ENCODE peak calls at places on chromosomes 11 and 22, in eight cellular contexts. T is AG04450; R is CD8-positive, alpha-beta T cell; B is thoracic aorta; O is fibroblast of lung; K is heart right ventricle; L is dorsolateral prefrontal cortex; F is sigmoid colon. I is an unnamed sample. For H3K27me3, the result is how much of the 10 kb centered on the place peaks cover.

GRCh38 chr11:119509969-119510401 is 87.0 kb upstream of the THY1 start:
- DNase-seq in K (no peak), B (no peak), R (no peak), F (peak), O (peak), L (peak), T (peak), I (peak)

GRCh38 chr11:65224939-65225283 is 36.9 kb upstream of the POLA2 start:
- DNase-seq in F (peak), T (peak), K (no peak), L (no peak), O (peak), R (no peak), B (no peak), I (no peak)

GRCh38 chr11:108008656-108009496 is at the start of gene CUL5:
- DNase-seq in R (peak), K (peak), B (peak), L (peak), O (peak), F (peak), T (peak), I (peak)

GRCh38 chr11:84014539-84014938 is 728.4 kb upstream of the CCDC90B start:
- DNase-seq in K (no peak), F (no peak), T (no peak), B (no peak), L (no peak), R (no peak), O (no peak), I (no peak)

GRCh38 chr11:70587095-70587389 is 188.7 kb downstream of the CTTN start:
- DNase-seq in R (no peak), T (no peak), K (no peak), B (no peak), L (peak), O (no peak), F (no peak), I (no peak)

GRCh38 chr11:133927690-133928627 is 28.8 kb downstream of the IGSF9B start:
- DNase-seq in K (peak), T (peak), O (peak), L (peak), B (no peak), F (peak), R (peak), I (peak)

GRCh38 chr11:38392176-38392575 is 1794.1 kb upstream of the RAG2 start:
- DNase-seq in F (no peak), O (peak), K (no peak), B (no peak), L (no peak), R (no peak), T (peak), I (no peak)

GRCh38 chr22:35349704-35350538 is 31.0 kb upstream of the HMOX1 start:
- DNase-seq in R (no peak), B (no peak), T (no peak), K (no peak), O (peak), F (no peak), L (no peak), I (peak)

GRCh38 chr11:65136515-65137096 is 2.3 kb upstream of the SYVN1 start:
- DNase-seq in L (peak), T (no peak), K (no peak), F (no peak), O (no peak), B (no peak), R (no peak), I (peak)

GRCh38 chr11:130611791-130612251 is 163.4 kb downstream of the ADAMTS15 start:
- DNase-seq in L (no peak), R (no peak), T (no peak), B (no peak), O (peak), K (no peak), F (no peak), I (no peak)

GRCh38 chr22:39559456-39560105 is 11.0 kb upstream of the CACNA1I start:
- DNase-seq in O (no peak), B (no peak), L (no peak), K (no peak), T (no peak), R (no peak), F (no peak), I (no peak)

GRCh38 chr11:72821920-72822799 is 7.9 kb downstream of the ATG16L2 start:
- DNase-seq in T (peak), F (peak), B (peak), L (peak), O (peak), K (peak), R (peak), I (peak)
- H3K27ac ChIP-seq in T (no peak), F (peak), B (peak), L (peak), O (no peak), K (peak), R (no peak), I (peak)

DNA sequence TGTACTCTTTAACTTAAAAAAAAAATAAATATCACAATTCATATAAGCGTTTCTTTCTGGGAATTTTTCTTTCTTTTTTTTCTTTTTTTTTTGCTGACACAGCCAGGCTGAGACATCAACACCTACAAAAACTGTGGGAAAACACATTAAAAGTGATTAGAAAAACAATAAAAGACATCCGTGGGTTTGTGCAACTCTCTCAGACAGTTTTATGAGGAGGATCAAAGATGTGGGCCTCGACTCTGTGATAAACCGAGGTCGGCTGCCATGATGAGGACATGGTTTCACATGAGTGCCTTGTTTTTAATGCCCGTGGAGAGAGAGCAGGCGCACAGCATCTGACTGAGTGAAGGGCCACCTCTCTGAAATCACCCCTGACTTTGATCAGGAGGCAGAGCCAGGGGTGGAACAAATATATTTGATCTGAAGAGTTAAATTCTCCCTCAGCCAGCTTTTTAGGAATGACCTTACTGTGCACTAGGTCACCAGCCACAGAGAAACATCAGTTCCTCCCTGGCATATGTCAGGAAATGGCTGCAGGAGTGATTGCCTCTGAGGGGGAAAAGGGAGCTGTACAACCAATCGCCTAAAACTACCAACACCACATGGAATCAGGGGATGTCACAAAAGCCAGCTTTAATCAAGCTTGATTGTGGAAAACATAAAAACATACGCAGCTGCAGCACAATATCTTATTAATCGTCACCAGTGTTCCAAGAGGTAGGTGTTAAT is 164.8 kb downstream of the MAML2 start:
- DNase-seq in L (no peak), O (no peak), K (no peak), T (no peak), R (no peak), F (no peak), B (no peak), I (no peak)
- H3K4me3 ChIP-seq in L (no peak), O (no peak), K (no peak), T (no peak), R (no peak), F (no peak), B (no peak), I (no peak)

GRCh38 chr11:46279393-46280099 is 2.1 kb downstream of the CREB3L1 start:
- DNase-seq in L (peak), B (no peak), R (no peak), O (peak), K (peak), F (peak), T (no peak), I (peak)
- H3K27me3 ChIP-seq in L (under half), B (under half), R (under half), O (under half), K (under half), F (under half), T (under half), I (under half)

DNA sequence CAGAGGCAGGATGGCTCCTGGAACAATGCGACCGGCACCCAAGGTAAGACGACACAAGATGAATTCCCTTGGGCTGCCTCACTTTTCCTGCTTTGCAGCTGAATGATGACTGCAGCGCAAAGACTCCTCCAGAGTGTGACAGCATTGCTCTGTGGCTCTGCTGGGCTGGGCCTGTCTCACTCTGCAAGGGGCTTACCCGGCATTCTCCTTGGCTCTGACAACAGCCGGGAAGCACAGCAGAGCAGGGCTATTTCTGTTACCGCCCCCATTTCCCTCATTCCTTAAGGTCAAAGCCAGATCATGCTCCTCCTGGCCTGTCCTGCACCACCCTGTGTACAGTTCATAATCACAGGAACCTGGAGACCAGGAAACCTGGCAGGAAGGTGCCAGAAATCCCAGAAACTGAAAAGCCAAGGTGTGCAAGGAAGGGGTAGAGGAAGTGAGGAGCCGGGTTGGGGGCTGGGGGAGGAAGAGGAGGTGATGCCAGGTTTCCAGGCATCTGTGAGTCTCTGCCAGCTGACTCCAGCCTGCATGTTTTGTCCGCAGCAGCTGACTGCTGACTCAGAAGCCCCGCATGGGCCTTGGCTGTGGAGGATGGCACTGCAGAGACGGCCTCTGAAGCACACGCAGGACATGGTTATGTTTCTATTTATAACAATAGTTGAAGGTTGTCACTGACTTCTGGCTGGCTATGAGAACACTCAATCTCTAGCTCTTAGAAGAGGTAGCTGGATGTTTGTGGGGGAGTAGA is 113.6 kb downstream of the MICAL3 start:
- DNase-seq in L (peak), R (no peak), T (peak), F (peak), O (peak), K (peak), B (peak), I (peak)
- H3K27ac ChIP-seq in L (peak), R (no peak), T (peak), F (peak), O (peak), K (peak), B (peak), I (peak)

I was measured in gastrocnemius medialis.